ENCODE peak calls at places on chromosomes 7 and 10, in eight cellular contexts. D, B, F, G, U, N, K and A are unnamed samples.
A peak's percentile ranks its signal among the peaks of the same experiment; 100 is the strongest.

GRCh38 chr10:92801978-92802872 is 46.1 kb upstream of the EXOC6 start:
- DNase-seq in D (no peak), B (no peak), F (no peak), G (no peak), U (no peak), N (no peak), K (no peak), A (no peak)

GRCh38 chr7:139515266-139515665 is 8.2 kb upstream of the CLEC2L start:
- DNase-seq in D (no peak), B (no peak), F (no peak), G (no peak), U (no peak), N (no peak), K (no peak), A (no peak)

GRCh38 chr10:125708971-125709503 is 10.5 kb upstream of the EDRF1 start:
- DNase-seq in D (no peak), B (no peak), F (no peak), G (no peak), U (no peak), N (no peak), K (no peak), A (no peak)

GRCh38 chr7:47326220-47326619 is 255.7 kb downstream of the TNS3 start:
- DNase-seq in D (no peak), B (no peak), F (no peak), G (no peak), U (no peak), N (no peak), K (peak; percentile 79), A (no peak)

GRCh38 chr10:63217120-63217605 is 84.0 kb downstream of the NRBF2 start:
- DNase-seq in D (peak; percentile 30), B (no peak), F (no peak), G (peak; percentile 30), U (peak; percentile 82), N (no peak), K (peak; percentile 27), A (no peak)

GRCh38 chr7:133859191-133859590 is 267.9 kb upstream of the LRGUK start:
- DNase-seq in D (no peak), B (no peak), F (no peak), G (no peak), U (no peak), N (no peak), K (no peak), A (no peak)

GRCh38 chr7:36407636-36408550 is 18.2 kb downstream of the ANLN start:
- DNase-seq in D (no peak), B (no peak), F (no peak), G (no peak), U (no peak), N (no peak), K (no peak), A (no peak)

GRCh38 chr10:124994573-124995473 is 52.9 kb downstream of the ZRANB1 start:
- DNase-seq in D (no peak), B (peak; percentile 86), F (peak; percentile 16), G (no peak), U (no peak), N (no peak), K (no peak), A (no peak)

GRCh38 chr10:91082447-91082846 is 138.0 kb upstream of the PCGF5 start:
- DNase-seq in D (no peak), B (no peak), F (no peak), G (no peak), U (no peak), N (no peak), K (no peak), A (no peak)

GRCh38 chr10:125037145-125037544 is 95.2 kb downstream of the ZRANB1 start:
- DNase-seq in D (no peak), B (no peak), F (peak; percentile 80), G (no peak), U (no peak), N (no peak), K (peak; percentile 86), A (no peak)

GRCh38 chr7:81280531-81280930 is 361.7 kb upstream of the SEMA3C start:
- DNase-seq in D (no peak), B (no peak), F (no peak), G (no peak), U (no peak), N (no peak), K (peak; percentile 70), A (no peak)

GRCh38 chr10:4623757-4624420 is 202.1 kb upstream of the AKR1E2 start:
- DNase-seq in D (no peak), B (no peak), F (no peak), G (no peak), U (no peak), N (no peak), K (peak; percentile 30), A (no peak)

GRCh38 chr10:43371418-43371817 is at the start of gene FXYD4:
- DNase-seq in D (no peak), B (peak; percentile 75), F (no peak), G (no peak), U (no peak), N (no peak), K (no peak), A (no peak)

GRCh38 chr7:73343671-73344380 is 15.9 kb downstream of the FKBP6 start:
- DNase-seq in D (no peak), B (no peak), F (no peak), G (peak; percentile 22), U (no peak), N (no peak), K (no peak), A (no peak)

GRCh38 chr7:85710960-85711359 is 524.1 kb upstream of the SEMA3D start:
- DNase-seq in D (no peak), B (no peak), F (no peak), G (no peak), U (no peak), N (no peak), K (peak; percentile 11), A (no peak)